ENCODE peak calls at places on chromosome 15, in five cellular contexts. One of them, this sample, is unnamed.

GRCh38 chr15:43792761-43793493 is 807 bp downstream of the SERF2 start:
- DNase-seq in endothelial cell of umbilical vein: peak; percentile 28
- DNase-seq in esophagus muscularis mucosa: no peak
- DNase-seq in GM12892: peak; percentile 33
- DNase-seq in uterus: no peak
- DNase-seq in this sample: peak; percentile 14

GRCh38 chr15:87755226-87755625 is 501.3 kb downstream of the NTRK3 start:
- DNase-seq in endothelial cell of umbilical vein: no peak
- DNase-seq in esophagus muscularis mucosa: no peak
- DNase-seq in GM12892: no peak
- DNase-seq in uterus: no peak
- DNase-seq in this sample: no peak

GRCh38 chr15:56672721-56673120 is 60.6 kb downstream of the ZNF280D start:
- DNase-seq in endothelial cell of umbilical vein: no peak
- DNase-seq in esophagus muscularis mucosa: no peak
- DNase-seq in GM12892: no peak
- DNase-seq in uterus: no peak
- DNase-seq in this sample: no peak

GRCh38 chr15:56042031-56042430 is 48.6 kb upstream of the NEDD4 start:
- DNase-seq in endothelial cell of umbilical vein: no peak
- DNase-seq in esophagus muscularis mucosa: no peak
- DNase-seq in GM12892: no peak
- DNase-seq in uterus: no peak
- DNase-seq in this sample: no peak

GRCh38 chr15:36175181-36175750 is 404.2 kb upstream of the CDIN1 start:
- DNase-seq in endothelial cell of umbilical vein: no peak
- DNase-seq in esophagus muscularis mucosa: no peak
- DNase-seq in GM12892: no peak
- DNase-seq in uterus: no peak
- DNase-seq in this sample: no peak

GRCh38 chr15:67945951-67946700 is 106.3 kb upstream of the RNU6-1 start:
- DNase-seq in endothelial cell of umbilical vein: no peak
- DNase-seq in esophagus muscularis mucosa: peak; percentile 70
- DNase-seq in GM12892: no peak
- DNase-seq in uterus: no peak
- DNase-seq in this sample: no peak

GRCh38 chr15:73753250-73754130 is at the start of gene INSYN1:
- DNase-seq in endothelial cell of umbilical vein: no peak
- DNase-seq in esophagus muscularis mucosa: no peak
- DNase-seq in GM12892: no peak
- DNase-seq in uterus: peak; percentile 37
- DNase-seq in this sample: peak; percentile 69

GRCh38 chr15:99106417-99107220 is 1.7 kb downstream of the SYNM start:
- DNase-seq in endothelial cell of umbilical vein: peak; percentile 49
- DNase-seq in esophagus muscularis mucosa: no peak
- DNase-seq in GM12892: no peak
- DNase-seq in uterus: no peak
- DNase-seq in this sample: peak; percentile 66

GRCh38 chr15:27686376-27686775 is 412.7 kb downstream of the OCA2 start:
- DNase-seq in endothelial cell of umbilical vein: no peak
- DNase-seq in esophagus muscularis mucosa: no peak
- DNase-seq in GM12892: no peak
- DNase-seq in uterus: no peak
- DNase-seq in this sample: no peak

GRCh38 chr15:97168704-97169475 is 791.6 kb upstream of the ARRDC4 start:
- DNase-seq in endothelial cell of umbilical vein: no peak
- DNase-seq in esophagus muscularis mucosa: no peak
- DNase-seq in GM12892: no peak
- DNase-seq in uterus: no peak
- DNase-seq in this sample: no peak

GRCh38 chr15:76056931-76057330 is 2.9 kb upstream of the TMEM266 start:
- DNase-seq in endothelial cell of umbilical vein: no peak
- DNase-seq in esophagus muscularis mucosa: no peak
- DNase-seq in GM12892: peak; percentile 25
- DNase-seq in uterus: no peak
- DNase-seq in this sample: no peak

GRCh38 chr15:65245096-65245849 is 34.0 kb upstream of the CILP start:
- DNase-seq in endothelial cell of umbilical vein: no peak
- DNase-seq in esophagus muscularis mucosa: peak; percentile 93
- DNase-seq in GM12892: no peak
- DNase-seq in uterus: peak; percentile 87
- DNase-seq in this sample: peak; percentile 67

GRCh38 chr15:62125763-62126162 is 39.3 kb downstream of the C2CD4B start:
- DNase-seq in endothelial cell of umbilical vein: peak; percentile 91
- DNase-seq in esophagus muscularis mucosa: peak; percentile 68
- DNase-seq in GM12892: no peak
- DNase-seq in uterus: no peak
- DNase-seq in this sample: no peak

GRCh38 chr15:36579792-36580431 is 486 bp downstream of the CDIN1 start:
- DNase-seq in endothelial cell of umbilical vein: no peak
- DNase-seq in esophagus muscularis mucosa: no peak
- DNase-seq in GM12892: no peak
- DNase-seq in uterus: no peak
- DNase-seq in this sample: no peak

GRCh38 chr15:68553994-68554715 is 24.6 kb upstream of the CORO2B start:
- DNase-seq in endothelial cell of umbilical vein: peak; percentile 59
- DNase-seq in esophagus muscularis mucosa: peak; percentile 93
- DNase-seq in GM12892: no peak
- DNase-seq in uterus: peak; percentile 55
- DNase-seq in this sample: peak; percentile 85

GRCh38 chr15:93057618-93058017 is 31.4 kb downstream of the RGMA start:
- DNase-seq in endothelial cell of umbilical vein: no peak
- DNase-seq in esophagus muscularis mucosa: no peak
- DNase-seq in GM12892: no peak
- DNase-seq in uterus: no peak
- DNase-seq in this sample: no peak

GRCh38 chr15:65332662-65333440 is 28.4 kb downstream of the RNU5B-1 start:
- DNase-seq in endothelial cell of umbilical vein: no peak
- DNase-seq in esophagus muscularis mucosa: no peak
- DNase-seq in GM12892: no peak
- DNase-seq in uterus: no peak
- DNase-seq in this sample: no peak

GRCh38 chr15:31266712-31267111 is 59.9 kb upstream of the KLF13 start:
- DNase-seq in endothelial cell of umbilical vein: no peak
- DNase-seq in esophagus muscularis mucosa: peak; percentile 31
- DNase-seq in GM12892: no peak
- DNase-seq in uterus: no peak
- DNase-seq in this sample: no peak

GRCh38 chr15:95440712-95441111 is 889.8 kb upstream of the NR2F2 start:
- DNase-seq in endothelial cell of umbilical vein: peak; percentile 47
- DNase-seq in esophagus muscularis mucosa: no peak
- DNase-seq in GM12892: no peak
- DNase-seq in uterus: no peak
- DNase-seq in this sample: no peak

GRCh38 chr15:73741401-73741836 is 11.7 kb downstream of the INSYN1 start:
- DNase-seq in endothelial cell of umbilical vein: no peak
- DNase-seq in esophagus muscularis mucosa: no peak
- DNase-seq in GM12892: no peak
- DNase-seq in uterus: no peak
- DNase-seq in this sample: no peak

GRCh38 chr15:70806992-70807712 is 43.8 kb upstream of the UACA start:
- DNase-seq in endothelial cell of umbilical vein: peak; percentile 82
- DNase-seq in esophagus muscularis mucosa: no peak
- DNase-seq in GM12892: no peak
- DNase-seq in uterus: peak; percentile 25
- DNase-seq in this sample: peak; percentile 81

GRCh38 chr15:48560321-48561051 is 85.0 kb downstream of the FBN1 start:
- DNase-seq in endothelial cell of umbilical vein: peak; percentile 77
- DNase-seq in esophagus muscularis mucosa: no peak
- DNase-seq in GM12892: no peak
- DNase-seq in uterus: no peak
- DNase-seq in this sample: no peak

GRCh38 chr15:73887481-73887880 is 14.1 kb downstream of the TBC1D21 start:
- DNase-seq in endothelial cell of umbilical vein: no peak
- DNase-seq in esophagus muscularis mucosa: no peak
- DNase-seq in GM12892: no peak
- DNase-seq in uterus: peak; percentile 10
- DNase-seq in this sample: no peak

GRCh38 chr15:56868251-56868650 is 50.2 kb upstream of the TCF12 start:
- DNase-seq in endothelial cell of umbilical vein: no peak
- DNase-seq in esophagus muscularis mucosa: no peak
- DNase-seq in GM12892: no peak
- DNase-seq in uterus: no peak
- DNase-seq in this sample: no peak

GRCh38 chr15:67790610-67791319 is 34.5 kb upstream of the SKOR1 start:
- DNase-seq in endothelial cell of umbilical vein: no peak
- DNase-seq in esophagus muscularis mucosa: no peak
- DNase-seq in GM12892: no peak
- DNase-seq in uterus: no peak
- DNase-seq in this sample: no peak

GRCh38 chr15:64070965-64071851 is 22.4 kb downstream of the CIAO2A start:
- DNase-seq in endothelial cell of umbilical vein: peak; percentile 86
- DNase-seq in esophagus muscularis mucosa: no peak
- DNase-seq in GM12892: no peak
- DNase-seq in uterus: peak; percentile 75
- DNase-seq in this sample: no peak

GRCh38 chr15:37260255-37260654 is 159.9 kb upstream of the MEIS2 start:
- DNase-seq in endothelial cell of umbilical vein: no peak
- DNase-seq in esophagus muscularis mucosa: no peak
- DNase-seq in GM12892: no peak
- DNase-seq in uterus: no peak
- DNase-seq in this sample: no peak

GRCh38 chr15:68590721-68591389 is 12.1 kb downstream of the CORO2B start:
- DNase-seq in endothelial cell of umbilical vein: no peak
- DNase-seq in esophagus muscularis mucosa: no peak
- DNase-seq in GM12892: no peak
- DNase-seq in uterus: no peak
- DNase-seq in this sample: peak; percentile 25

DNA sequence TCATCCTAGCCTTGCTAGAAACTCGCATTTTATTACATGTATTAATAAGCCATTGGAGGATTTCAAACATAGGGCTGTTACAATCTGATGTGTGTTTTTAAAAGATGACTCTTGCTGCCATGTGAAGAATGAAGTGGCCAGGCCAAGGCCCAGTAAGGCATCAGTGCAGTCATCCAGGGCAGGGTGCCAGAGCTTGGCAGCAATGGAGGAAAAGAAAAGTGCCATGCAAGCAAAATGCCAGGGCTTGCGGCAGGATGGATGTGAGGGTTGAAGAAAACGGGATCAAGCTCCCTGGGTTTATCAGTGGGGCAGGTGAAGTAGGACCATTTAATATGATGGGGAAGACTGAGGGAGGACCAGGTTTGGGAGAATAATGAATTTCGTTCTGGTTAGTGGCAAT is 183.6 kb downstream of the MINAR1 start:
- DNase-seq in endothelial cell of umbilical vein: no peak
- DNase-seq in esophagus muscularis mucosa: peak; percentile 86
- DNase-seq in GM12892: no peak
- DNase-seq in uterus: no peak
- DNase-seq in this sample: no peak
- TF ChIP-seq POLR2A in endothelial cell of umbilical vein: no peak
- TF ChIP-seq POLR2A in esophagus muscularis mucosa: no peak
- TF ChIP-seq POLR2A in GM12892: no peak
- TF ChIP-seq POLR2A in uterus: no peak
- TF ChIP-seq POLR2A in this sample: no peak

DNA sequence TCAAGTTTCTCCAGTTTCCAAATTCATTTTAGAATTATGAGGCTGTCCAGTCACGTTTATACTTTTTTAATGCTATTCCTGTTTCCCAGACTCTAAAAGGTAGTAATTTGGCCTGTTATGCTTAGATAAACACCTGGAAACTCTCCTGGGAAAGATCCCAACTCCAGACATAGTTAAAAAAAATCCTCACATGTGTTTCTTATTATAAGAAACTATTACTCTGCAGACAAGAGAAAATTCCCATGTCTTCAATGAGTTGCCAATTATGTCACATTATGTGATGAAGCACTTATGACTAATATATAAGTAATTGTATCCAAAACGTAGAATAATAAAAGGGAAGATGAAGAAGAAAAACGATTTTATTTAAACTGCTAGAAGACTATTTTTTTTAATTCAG is 137.1 kb upstream of the TMC3 start:
- DNase-seq in endothelial cell of umbilical vein: peak; percentile 58
- DNase-seq in esophagus muscularis mucosa: no peak
- DNase-seq in GM12892: no peak
- DNase-seq in uterus: no peak
- DNase-seq in this sample: no peak
- TF ChIP-seq POLR2A in endothelial cell of umbilical vein: no peak
- TF ChIP-seq POLR2A in esophagus muscularis mucosa: no peak
- TF ChIP-seq POLR2A in GM12892: no peak
- TF ChIP-seq POLR2A in uterus: no peak
- TF ChIP-seq POLR2A in this sample: no peak

GRCh38 chr15:40929730-40930429 is 740 bp downstream of the DLL4 start:
- DNase-seq in endothelial cell of umbilical vein: peak; percentile 66
- DNase-seq in esophagus muscularis mucosa: no peak
- DNase-seq in GM12892: no peak
- DNase-seq in uterus: no peak
- DNase-seq in this sample: peak; percentile 62

GRCh38 chr15:40930430-40931299 is 1.5 kb downstream of the DLL4 start:
- DNase-seq in endothelial cell of umbilical vein: peak; percentile 97
- DNase-seq in esophagus muscularis mucosa: no peak
- DNase-seq in GM12892: no peak
- DNase-seq in uterus: peak; percentile 41
- DNase-seq in this sample: peak; percentile 53

GRCh38 chr15:40928351-40928974 is 677 bp upstream of the DLL4 start:
- DNase-seq in endothelial cell of umbilical vein: no peak
- DNase-seq in esophagus muscularis mucosa: no peak
- DNase-seq in GM12892: no peak
- DNase-seq in uterus: no peak
- DNase-seq in this sample: no peak

GRCh38 chr15:40927497-40928346 is 1.4 kb upstream of the DLL4 start:
- DNase-seq in endothelial cell of umbilical vein: no peak
- DNase-seq in esophagus muscularis mucosa: no peak
- DNase-seq in GM12892: no peak
- DNase-seq in uterus: no peak
- DNase-seq in this sample: no peak

DNA sequence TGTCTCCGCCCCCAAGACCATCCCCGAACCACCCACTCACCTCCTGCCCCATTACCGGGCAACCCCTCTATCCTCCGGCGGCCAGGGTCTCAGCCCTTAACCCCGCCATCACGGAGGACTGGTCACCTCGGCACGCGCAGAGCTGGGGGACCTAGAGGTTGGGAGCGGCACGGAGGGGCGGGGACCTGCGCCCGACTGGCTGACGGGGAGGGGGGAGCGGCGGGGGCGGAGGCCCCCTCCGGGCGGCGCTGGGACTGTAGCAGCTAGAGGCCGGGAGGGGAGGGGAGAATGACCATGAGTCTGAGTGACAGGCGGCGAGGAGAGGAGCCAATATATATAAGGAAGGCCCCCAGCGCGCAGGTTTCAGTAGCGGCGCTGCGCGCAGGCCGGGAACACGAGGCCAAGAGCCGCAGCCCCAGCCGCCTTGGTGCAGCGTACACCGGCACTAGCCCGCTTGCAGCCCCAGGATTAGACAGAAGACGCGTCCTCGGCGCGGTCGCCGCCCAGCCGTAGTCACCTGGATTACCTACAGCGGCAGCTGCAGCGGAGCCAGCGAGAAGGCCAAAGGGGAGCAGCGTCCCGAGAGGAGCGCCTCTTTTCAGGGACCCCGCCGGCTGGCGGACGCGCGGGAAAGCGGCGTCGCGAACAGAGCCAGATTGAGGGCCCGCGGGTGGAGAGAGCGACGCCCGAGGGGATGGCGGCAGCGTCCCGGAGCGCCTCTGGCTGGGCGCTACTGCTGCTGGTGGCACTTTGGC is at the start of gene DLL4:
- DNase-seq in endothelial cell of umbilical vein: peak; percentile 94
- DNase-seq in esophagus muscularis mucosa: no peak
- DNase-seq in GM12892: no peak
- DNase-seq in uterus: peak; percentile 37
- DNase-seq in this sample: no peak
- TF ChIP-seq POLR2A in endothelial cell of umbilical vein: peak; percentile 99
- TF ChIP-seq POLR2A in esophagus muscularis mucosa: no peak
- TF ChIP-seq POLR2A in GM12892: peak; percentile 41
- TF ChIP-seq POLR2A in uterus: peak; percentile 67
- TF ChIP-seq POLR2A in this sample: peak; percentile 17

GRCh38 chr15:72375846-72376581 is at the start of gene HEXA:
- DNase-seq in endothelial cell of umbilical vein: peak; percentile 93
- DNase-seq in esophagus muscularis mucosa: peak; percentile 99
- DNase-seq in GM12892: peak; percentile 91
- DNase-seq in uterus: peak; percentile 96
- DNase-seq in this sample: peak; percentile 99
- TF ChIP-seq POLR2A in endothelial cell of umbilical vein: peak; percentile 77
- TF ChIP-seq POLR2A in esophagus muscularis mucosa: peak; percentile 62
- TF ChIP-seq POLR2A in GM12892: peak; percentile 83
- TF ChIP-seq POLR2A in uterus: peak; percentile 66
- TF ChIP-seq POLR2A in this sample: peak; percentile 65

This sample was measured in ovary.